ENCODE peak calls at places on chromosomes 7 and 10, in seven cellular contexts. I, T, S, Y, A, G and B are unnamed samples.
A peak's percentile ranks its signal among the peaks of the same experiment; 100 is the strongest.

GRCh38 chr10:114374141-114374791 is 30.0 kb downstream of the AFAP1L2 start:
- DNase-seq in A (no peak), G (no peak), I (no peak), Y (no peak), T (no peak), S (peak; percentile 7), B (no peak)

GRCh38 chr7:106178593-106179134 is 66.6 kb upstream of the SYPL1 start:
- DNase-seq in A (peak; percentile 69), Y (peak; percentile 13), S (peak; percentile 0), I (no peak), T (no peak), G (no peak), B (peak; percentile 43)

GRCh38 chr7:45259966-45260646 is 102.5 kb downstream of the RAMP3 start:
- DNase-seq in I (no peak), S (peak; percentile 25), T (peak; percentile 29), A (peak; percentile 39), G (peak; percentile 79), Y (no peak), B (peak; percentile 81)

GRCh38 chr7:105106473-105106872 is 92.5 kb downstream of the KMT2E start:
- DNase-seq in Y (no peak), G (no peak), T (no peak), I (no peak), A (no peak), S (no peak), B (no peak)

GRCh38 chr10:22805304-22805703 is 90.9 kb upstream of the PIP4K2A start:
- DNase-seq in A (peak; percentile 84), I (no peak), T (no peak), Y (peak; percentile 26), G (no peak), S (no peak), B (peak; percentile 68)

GRCh38 chr10:88205842-88206446 is 342.5 kb downstream of the PTEN start:
- DNase-seq in A (peak; percentile 47), Y (no peak), S (no peak), I (no peak), G (no peak), T (no peak), B (no peak)

GRCh38 chr7:120052884-120053382 is 220.0 kb upstream of the KCND2 start:
- DNase-seq in A (peak; percentile 8), I (no peak), G (no peak), T (no peak), S (no peak), Y (peak; percentile 30), B (no peak)

GRCh38 chr10:69645296-69645665 is 15.2 kb downstream of the FAM241B start:
- DNase-seq in A (no peak), T (no peak), G (no peak), I (no peak), Y (no peak), S (peak; percentile 69), B (no peak)

GRCh38 chr7:28135296-28135695 is 45.3 kb downstream of the JAZF1 start:
- DNase-seq in G (no peak), T (no peak), Y (no peak), I (no peak), S (no peak), A (no peak), B (no peak)

GRCh38 chr10:69636626-69637550 is 6.8 kb downstream of the FAM241B start:
- DNase-seq in T (no peak), S (peak; percentile 44), G (no peak), A (no peak), I (no peak), Y (no peak), B (peak; percentile 40)

GRCh38 chr7:97004931-97005763 is at the start of gene DLX6:
- DNase-seq in T (peak; percentile 71), G (peak; percentile 79), Y (peak; percentile 69), I (no peak), S (peak; percentile 55), A (peak; percentile 53), B (peak; percentile 66)

GRCh38 chr10:18224626-18225445 is 84.6 kb downstream of the CACNB2 start:
- DNase-seq in G (no peak), S (no peak), I (no peak), T (no peak), A (no peak), Y (no peak), B (no peak)

GRCh38 chr10:33776419-33776818 is 442.0 kb upstream of the NRP1 start:
- DNase-seq in Y (no peak), S (no peak), G (no peak), A (no peak), T (no peak), I (no peak), B (no peak)

GRCh38 chr7:102914585-102914984 is 1.8 kb downstream of the LRRC17 start:
- DNase-seq in S (no peak), T (no peak), Y (no peak), A (no peak), I (no peak), G (no peak), B (no peak)

GRCh38 chr7:83732305-83732704 is 83.4 kb upstream of the SEMA3E start:
- DNase-seq in G (no peak), Y (no peak), T (no peak), S (no peak), A (no peak), I (no peak), B (no peak)

GRCh38 chr7:35450456-35450855 is 196.6 kb upstream of the TBX20 start:
- DNase-seq in I (no peak), Y (no peak), S (no peak), T (no peak), G (no peak), A (no peak), B (no peak)

GRCh38 chr7:50739744-50740455 is 42.8 kb downstream of the GRB10 start:
- DNase-seq in Y (no peak), T (peak; percentile 19), G (no peak), S (no peak), I (no peak), A (peak; percentile 35), B (no peak)

GRCh38 chr10:128147064-128147463 is 20.8 kb upstream of the MKI67 start:
- DNase-seq in G (no peak), T (no peak), Y (no peak), A (no peak), I (no peak), S (no peak), B (no peak)

GRCh38 chr10:89001428-89002072 is 11.0 kb downstream of the FAS start:
- DNase-seq in Y (no peak), T (no peak), G (no peak), A (peak; percentile 46), I (no peak), S (no peak), B (no peak)

GRCh38 chr7:1912472-1913289 is 242.6 kb downstream of the ELFN1 start:
- DNase-seq in A (peak; percentile 96), T (no peak), Y (peak; percentile 80), G (peak; percentile 62), I (no peak), S (no peak), B (no peak)

GRCh38 chr7:68235937-68236336 is 1239.3 kb downstream of the TYW1 start:
- DNase-seq in S (no peak), T (no peak), A (no peak), G (no peak), Y (no peak), I (no peak), B (no peak)

GRCh38 chr7:66377714-66378113 is 172.6 kb downstream of the TPST1 start:
- DNase-seq in S (no peak), T (no peak), G (no peak), Y (no peak), A (no peak), I (no peak), B (no peak)

GRCh38 chr7:151724920-151725584 is 151.9 kb downstream of the PRKAG2 start:
- DNase-seq in Y (no peak), A (no peak), G (no peak), I (no peak), S (no peak), T (no peak), B (no peak)

GRCh38 chr7:135575296-135575695 is 17.6 kb downstream of the NUP205 start:
- DNase-seq in S (no peak), I (no peak), G (no peak), Y (no peak), A (no peak), T (no peak), B (peak; percentile 46)

GRCh38 chr7:126689037-126689436 is 563.7 kb downstream of the GRM8 start:
- DNase-seq in S (no peak), G (no peak), A (peak; percentile 50), Y (no peak), T (no peak), I (no peak), B (no peak)

GRCh38 chr7:98250789-98251188 is 1.2 kb downstream of the TECPR1 start:
- DNase-seq in I (no peak), Y (no peak), S (no peak), G (no peak), T (no peak), A (no peak), B (peak; percentile 84)